ENCODE peak calls at places on chromosome 11, in eight cellular contexts. G is cardiac fibroblast; H is GM12865; X is AG09309; Z is mesendoderm; C is CD4-positive, alpha-beta memory T cell; E is HAP-1; R is SJSA1. Y is an unnamed sample.

GRCh38 chr11:133326849-133327248 is 205.5 kb downstream of the OPCML start:
- DNase-seq in G (no peak), H (no peak), X (no peak), Z (no peak), C (no peak), E (no peak), R (no peak), Y (no peak)

GRCh38 chr11:120217941-120218694 is 7.3 kb downstream of the OAF start:
- DNase-seq in G (no peak), H (no peak), X (no peak), Z (no peak), C (no peak), E (no peak), R (no peak), Y (no peak)

GRCh38 chr11:3137486-3138177 is 27.5 kb downstream of the OSBPL5 start:
- DNase-seq in G (no peak), H (no peak), X (no peak), Z (no peak), C (no peak), E (no peak), R (no peak), Y (no peak)

GRCh38 chr11:86800076-86800955 is at the start of gene PRSS23:
- DNase-seq in G (peak), H (no peak), X (no peak), Z (peak), C (no peak), E (peak), R (peak), Y (no peak)

GRCh38 chr11:1854949-1855885 is 2.3 kb downstream of the LSP1 start:
- DNase-seq in G (no peak), H (peak), X (no peak), Z (no peak), C (no peak), E (no peak), R (no peak), Y (no peak)

GRCh38 chr11:38392176-38392575 is 1794.1 kb upstream of the RAG2 start:
- DNase-seq in G (no peak), H (no peak), X (no peak), Z (peak), C (no peak), E (no peak), R (no peak), Y (no peak)

GRCh38 chr11:121348220-121348875 is 55.8 kb downstream of the SC5D start:
- DNase-seq in G (no peak), H (no peak), X (no peak), Z (peak), C (no peak), E (no peak), R (no peak), Y (no peak)

GRCh38 chr11:62540804-62541671 is 5.6 kb downstream of the AHNAK start:
- DNase-seq in G (no peak), H (peak), X (no peak), Z (no peak), C (peak), E (no peak), R (no peak), Y (no peak)

GRCh38 chr11:82775736-82776346 is 42.2 kb upstream of the FAM181B start:
- DNase-seq in G (peak), H (peak), X (peak), Z (peak), C (peak), E (peak), R (peak), Y (peak)

GRCh38 chr11:62542750-62543567 is 3.6 kb downstream of the AHNAK start:
- DNase-seq in G (peak), H (peak), X (no peak), Z (peak), C (peak), E (peak), R (peak), Y (no peak)

GRCh38 chr11:122853971-122854446 is 15.7 kb downstream of the CRTAM start:
- DNase-seq in G (peak), H (peak), X (peak), Z (peak), C (peak), E (peak), R (peak), Y (peak)

GRCh38 chr11:76380161-76380976 is 563 bp downstream of the THAP12 start:
- DNase-seq in G (peak), H (peak), X (no peak), Z (peak), C (peak), E (peak), R (peak), Y (no peak)

GRCh38 chr11:69362315-69362714 is 68.4 kb downstream of the MYEOV start:
- DNase-seq in G (no peak), H (no peak), X (no peak), Z (peak), C (no peak), E (peak), R (no peak), Y (no peak)

GRCh38 chr11:68704887-68705286 is 20.5 kb downstream of the GAL start:
- DNase-seq in G (no peak), H (no peak), X (no peak), Z (peak), C (no peak), E (no peak), R (no peak), Y (no peak)

GRCh38 chr11:70111269-70112016 is 33.3 kb downstream of the ANO1 start:
- DNase-seq in G (peak), H (no peak), X (peak), Z (peak), C (no peak), E (peak), R (peak), Y (no peak)

GRCh38 chr11:77778118-77778517 is 42.4 kb downstream of the RSF1 start:
- DNase-seq in G (no peak), H (no peak), X (no peak), Z (no peak), C (no peak), E (no peak), R (no peak), Y (no peak)

GRCh38 chr11:27933992-27934829 is 173.7 kb downstream of the KIF18A start:
- DNase-seq in G (peak), H (no peak), X (peak), Z (peak), C (no peak), E (no peak), R (peak), Y (no peak)

GRCh38 chr11:124424384-124424921 is at the start of gene OR8B4:
- DNase-seq in G (no peak), H (no peak), X (no peak), Z (no peak), C (no peak), E (no peak), R (no peak), Y (no peak)

GRCh38 chr11:103807806-103808205 is 228.6 kb upstream of the DDI1 start:
- DNase-seq in G (peak), H (no peak), X (no peak), Z (no peak), C (no peak), E (no peak), R (no peak), Y (no peak)

GRCh38 chr11:103806130-103806900 is 230.1 kb upstream of the DDI1 start:
- DNase-seq in G (peak), H (peak), X (peak), Z (no peak), C (no peak), E (no peak), R (peak), Y (no peak)

GRCh38 chr11:103812680-103813079 is 223.8 kb upstream of the DDI1 start:
- DNase-seq in G (no peak), H (no peak), X (no peak), Z (no peak), C (no peak), E (no peak), R (no peak), Y (no peak)

GRCh38 chr11:103808246-103808645 is 228.2 kb upstream of the DDI1 start:
- DNase-seq in G (no peak), H (no peak), X (no peak), Z (no peak), C (no peak), E (no peak), R (no peak), Y (no peak)

DNA sequence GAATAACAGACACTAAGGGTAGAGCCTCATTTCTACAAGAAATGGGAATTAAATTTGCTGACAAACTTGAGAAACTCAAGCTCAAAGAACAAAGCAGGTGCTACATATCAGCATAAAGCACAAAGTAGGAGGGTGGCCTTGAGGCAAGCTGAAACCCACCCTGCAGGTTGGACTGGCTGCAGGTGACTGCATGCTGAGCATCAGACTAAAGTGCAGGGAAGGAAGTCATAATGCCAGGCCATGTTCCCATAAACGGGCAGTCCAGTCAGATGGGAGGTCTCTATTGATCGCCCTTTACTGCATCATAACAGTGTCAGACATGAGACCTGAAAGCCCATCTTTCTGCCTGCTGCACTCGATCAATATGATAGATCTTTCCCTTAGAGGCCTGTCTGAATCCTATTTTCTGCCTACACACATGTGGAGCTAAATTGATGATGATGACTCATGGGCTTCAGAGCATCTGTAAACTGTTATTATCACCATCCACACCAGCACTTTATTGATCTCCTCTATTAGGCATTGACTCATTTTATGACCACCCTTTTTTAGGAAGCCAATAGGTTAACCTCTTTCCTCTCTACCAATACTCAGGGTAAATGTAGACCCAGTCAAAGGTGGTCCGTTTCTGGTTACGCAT is 224.4 kb upstream of the DDI1 start:
- DNase-seq in G (no peak), H (no peak), X (no peak), Z (no peak), C (no peak), E (no peak), R (no peak), Y (no peak)
- H3K4me3 ChIP-seq in G (no peak), H (no peak), X (no peak), Z (no peak), C (no peak), E (no peak), R (no peak), Y (no peak)

DNA sequence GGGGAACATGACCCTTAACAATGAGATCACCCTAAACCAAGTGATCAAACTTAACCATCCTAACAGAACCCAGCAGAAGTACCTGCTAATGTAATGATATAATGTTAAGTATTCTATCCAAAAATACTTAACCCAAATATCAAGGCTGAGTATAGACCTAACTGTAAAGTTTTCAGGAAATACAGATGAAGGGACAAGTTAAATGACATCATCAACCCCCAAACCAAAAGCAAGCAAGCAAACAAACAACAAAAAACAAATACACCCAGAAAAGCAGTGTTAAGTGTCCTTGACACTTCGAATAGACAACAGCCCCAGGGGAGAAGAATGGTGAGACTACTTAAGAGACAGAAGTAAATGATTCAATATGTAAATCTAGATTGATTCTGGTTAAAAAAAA is 2.7 kb downstream of the CSTF3 start:
- DNase-seq in G (no peak), H (no peak), X (no peak), Z (peak), C (no peak), E (no peak), R (no peak), Y (no peak)
- H3K4me3 ChIP-seq in G (no peak), H (peak), X (no peak), Z (no peak), C (no peak), E (peak), R (no peak), Y (no peak)

DNA sequence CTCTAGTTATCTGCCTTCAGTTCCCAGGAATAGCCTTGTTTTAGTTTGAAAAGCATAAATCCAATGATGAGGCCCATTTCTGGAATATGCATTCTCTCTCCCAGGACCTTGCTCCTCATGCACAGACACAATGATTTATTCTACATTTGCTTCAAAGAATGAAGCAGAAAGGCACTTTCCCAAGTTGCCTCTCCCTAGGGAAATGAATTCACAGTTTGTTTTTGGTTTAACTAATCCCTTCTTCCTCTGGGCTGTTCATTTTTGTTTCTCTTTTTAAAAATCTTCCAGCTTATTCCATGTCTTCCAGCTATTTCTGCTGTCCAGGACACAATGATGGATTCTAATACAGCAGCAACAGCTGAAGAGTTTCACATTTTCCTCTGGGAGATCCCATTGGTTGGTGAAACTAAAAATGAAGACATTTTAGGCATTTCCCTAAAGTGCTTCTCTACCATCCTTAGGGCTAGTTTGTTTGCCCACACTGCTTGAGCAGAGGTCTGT is 1529.2 kb upstream of the TENM4 start:
- DNase-seq in G (peak), H (no peak), X (no peak), Z (no peak), C (no peak), E (no peak), R (no peak), Y (no peak)
- H3K4me3 ChIP-seq in G (no peak), H (no peak), X (no peak), Z (no peak), C (no peak), E (no peak), R (no peak), Y (no peak)

DNA sequence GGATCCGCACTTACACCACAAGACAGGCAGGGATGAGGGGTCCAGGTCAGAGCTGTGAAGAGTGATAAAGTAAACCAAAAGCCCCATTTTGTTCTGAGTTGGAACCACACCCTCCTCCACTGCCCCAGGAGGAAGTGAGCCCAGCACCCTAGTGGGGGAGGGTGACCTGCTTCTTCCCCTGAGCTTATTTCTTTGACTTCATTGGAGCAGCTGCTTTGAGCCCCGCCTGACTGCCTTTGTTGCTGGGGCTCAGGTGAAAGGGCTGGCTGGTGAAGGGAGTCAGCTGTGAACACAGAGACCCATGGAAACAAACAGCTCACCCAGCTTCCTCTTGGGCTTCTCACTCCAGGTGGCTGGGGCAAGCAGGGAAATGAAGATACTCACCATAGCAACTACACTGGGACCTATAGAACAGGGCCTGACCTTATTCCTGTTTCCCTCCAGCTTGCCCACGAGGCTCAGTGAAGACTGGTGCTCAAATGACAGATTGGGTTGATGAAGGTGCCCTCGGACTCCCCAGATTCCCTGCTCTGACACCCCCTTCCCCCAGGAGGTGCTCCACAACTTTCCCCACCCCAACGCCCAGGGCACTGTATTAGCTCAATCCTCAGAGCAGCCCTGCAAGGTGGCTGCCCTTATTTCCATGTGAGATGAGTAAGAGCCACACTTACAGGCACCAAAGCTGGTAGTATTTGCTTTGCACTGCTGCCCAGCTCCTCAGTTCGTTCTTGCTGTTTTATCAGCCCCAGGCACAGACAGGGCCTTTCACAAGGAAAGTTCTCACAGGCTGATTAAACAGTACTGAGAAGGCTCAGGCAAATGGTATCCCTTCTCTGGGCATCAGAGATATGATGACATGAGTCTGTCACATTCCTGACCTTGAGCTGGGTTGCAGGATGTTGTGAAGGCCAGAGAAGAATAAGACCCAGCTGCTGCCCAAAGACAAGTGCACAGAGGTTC is 2.4 kb downstream of the UCP2 start:
- DNase-seq in G (no peak), H (peak), X (no peak), Z (peak), C (peak), E (peak), R (no peak), Y (peak)
- H3K4me3 ChIP-seq in G (no peak), H (peak), X (no peak), Z (no peak), C (peak), E (no peak), R (no peak), Y (no peak)

Y was measured in LNCaP clone FGC.